ENCODE peak calls at places on chromosomes 5 and 9, in four cellular contexts. D is HS-27A, C is neural crest cell, M is nephron progenitor cell. H is an unnamed sample.

GRCh38 chr5:125399885-125400284 is 653.4 kb upstream of the ZNF608 start:
- DNase-seq in D (no peak), M (no peak), C (no peak), H (no peak)

GRCh38 chr5:167064199-167064811 is 1227.1 kb upstream of the WWC1 start:
- DNase-seq in D (no peak), M (no peak), C (no peak), H (no peak)

GRCh38 chr9:21695874-21696341 is 106.5 kb upstream of the MTAP start:
- DNase-seq in D (no peak), M (no peak), C (no peak), H (no peak)

GRCh38 chr9:23769307-23769935 is 56.6 kb downstream of the ELAVL2 start:
- DNase-seq in C (no peak), M (no peak), D (no peak), H (no peak)

GRCh38 chr5:179158556-179158955 is 98.4 kb downstream of the ZNF354C start:
- DNase-seq in M (no peak), C (no peak), D (no peak), H (no peak)

GRCh38 chr9:134765785-134766184 is 114.8 kb upstream of the FCN2 start:
- DNase-seq in D (no peak), C (no peak), M (no peak), H (no peak)

GRCh38 chr5:118247468-118247867 is 740.9 kb downstream of the DTWD2 start:
- DNase-seq in M (no peak), C (no peak), D (no peak), H (no peak)

GRCh38 chr5:178057839-178058238 is 55.5 kb upstream of the N4BP3 start:
- DNase-seq in M (no peak), C (no peak), D (no peak), H (no peak)

GRCh38 chr5:116675628-116675910 is 100.9 kb upstream of the SEMA6A start:
- DNase-seq in M (no peak), C (no peak), D (no peak), H (no peak)

GRCh38 chr9:88852794-88853193 is 138.5 kb upstream of the S1PR3 start:
- DNase-seq in M (no peak), D (no peak), C (peak; percentile 11), H (peak; percentile 24)

GRCh38 chr9:89305868-89306267 is 5.1 kb upstream of the CKS2 start:
- DNase-seq in C (no peak), D (no peak), M (no peak), H (no peak)

GRCh38 chr9:127550751-127551150 is 61.3 kb upstream of the STXBP1 start:
- DNase-seq in M (no peak), D (no peak), C (no peak), H (no peak)

GRCh38 chr5:56164371-56164770 is 68.8 kb downstream of the ANKRD55 start:
- DNase-seq in D (no peak), C (peak; percentile 13), M (no peak), H (no peak)

GRCh38 chr5:119174578-119175163 is 103.8 kb downstream of the DMXL1 start:
- DNase-seq in M (no peak), D (no peak), C (no peak), H (no peak)

GRCh38 chr5:130966990-130967389 is 198.1 kb downstream of the HINT1 start:
- DNase-seq in C (no peak), M (no peak), D (no peak), H (no peak)

GRCh38 chr5:175828676-175829075 is 42.7 kb upstream of the CPLX2 start:
- DNase-seq in D (no peak), M (no peak), C (no peak), H (no peak)

GRCh38 chr5:76700571-76700970 is 15.4 kb upstream of the F2R start:
- DNase-seq in D (no peak), M (no peak), C (no peak), H (no peak)

GRCh38 chr5:59598547-59598874 is 295.0 kb downstream of the PDE4D start:
- DNase-seq in C (no peak), M (no peak), D (no peak), H (no peak)

GRCh38 chr9:123678878-123679329 is 251.0 kb downstream of the DENND1A start:
- DNase-seq in M (no peak), C (no peak), D (no peak), H (no peak)

GRCh38 chr5:76363385-76364261 is 39.5 kb upstream of the IQGAP2 start:
- DNase-seq in C (no peak), M (no peak), D (no peak), H (no peak)

GRCh38 chr9:93826905-93827544 is 128.1 kb downstream of the BARX1 start:
- DNase-seq in M (no peak), C (no peak), D (no peak), H (no peak)

GRCh38 chr5:9370256-9370655 is 175.6 kb downstream of the SEMA5A start:
- DNase-seq in M (no peak), D (no peak), C (no peak), H (no peak)

GRCh38 chr9:104858271-104858670 is 69.7 kb downstream of the ABCA1 start:
- DNase-seq in M (no peak), C (no peak), D (no peak), H (no peak)

GRCh38 chr5:132679717-132680380 is 6.1 kb downstream of the IL4 start:
- DNase-seq in D (no peak), C (no peak), M (no peak), H (no peak)

GRCh38 chr5:177475563-177476427 is 2.4 kb upstream of the DBN1 start:
- DNase-seq in D (no peak), C (no peak), M (no peak), H (no peak)

GRCh38 chr5:159393854-159394274 is 63.6 kb upstream of the IL12B start:
- DNase-seq in C (no peak), M (no peak), D (no peak), H (no peak)

GRCh38 chr5:92810036-92810435 is 771.0 kb downstream of the NR2F1-AS1 start:
- DNase-seq in M (no peak), C (no peak), D (no peak), H (no peak)

GRCh38 chr9:21110708-21111576 is 30.7 kb downstream of the IFNW1 start:
- DNase-seq in M (peak; percentile 18), C (peak; percentile 6), D (peak; percentile 19), H (no peak)

GRCh38 chr5:74328221-74328630 is 312.3 kb downstream of the ENC1 start:
- DNase-seq in M (no peak), D (no peak), C (no peak), H (peak; percentile 29)

GRCh38 chr5:143494162-143494561 is 90.7 kb upstream of the NR3C1 start:
- DNase-seq in C (no peak), M (no peak), D (no peak), H (no peak)

H was measured in gastrocnemius medialis.